ENCODE peak calls at places on chromosomes 13 and 19, in five cellular contexts. E is ELR; D is activated CD4-positive, alpha-beta T cell treated with anti-CD3 and anti-CD28 coated beads for 1 hour; O is effector memory CD4-positive, alpha-beta T cell; X is left cardiac atrium. H is an unnamed sample.

GRCh38 chr19:18306903-18307681 is 15.8 kb downstream of the LSM4 start:
- DNase-seq in X (peak), O (no peak), D (no peak), E (no peak), H (no peak)

GRCh38 chr13:98853791-98854191 is 101.3 kb upstream of the SLC15A1 start:
- DNase-seq in X (no peak), O (no peak), D (no peak), E (no peak), H (no peak)

GRCh38 chr19:46571495-46571894 is 29.6 kb upstream of the CALM3 start:
- DNase-seq in E (peak), O (no peak), D (no peak), X (no peak), H (no peak)

GRCh38 chr19:30556230-30556711 is 184.1 kb downstream of the ZNF536 start:
- DNase-seq in X (no peak), E (no peak), D (no peak), O (no peak), H (no peak)

GRCh38 chr19:35146746-35147466 is 3.9 kb downstream of the FXYD7 start:
- DNase-seq in X (no peak), O (no peak), E (no peak), D (no peak), H (no peak)

GRCh38 chr13:50326746-50327145 is 311.5 kb downstream of the KCNRG start:
- DNase-seq in O (no peak), D (no peak), X (no peak), E (no peak), H (no peak)

GRCh38 chr19:40689339-40690049 is 957 bp downstream of the NUMBL start:
- DNase-seq in X (peak), D (no peak), O (no peak), E (peak), H (no peak)

GRCh38 chr19:18419195-18419698 is at the start of gene SSBP4:
- DNase-seq in X (peak), E (peak), D (peak), O (peak), H (peak)

GRCh38 chr19:1587872-1588271 is 4.8 kb downstream of the MBD3 start:
- DNase-seq in E (no peak), D (no peak), O (no peak), X (no peak), H (no peak)

GRCh38 chr19:18467978-18468377 is 30.0 kb upstream of the ISYNA1 start:
- DNase-seq in E (no peak), X (no peak), O (no peak), D (no peak), H (no peak)

GRCh38 chr13:74715718-74716117 is 581.5 kb upstream of the KLF12 start:
- DNase-seq in O (no peak), D (no peak), X (no peak), E (peak), H (no peak)

GRCh38 chr13:72782717-72783116 is 784 bp downstream of the PIBF1 start:
- DNase-seq in D (no peak), E (peak), X (no peak), O (no peak), H (no peak)

GRCh38 chr19:2140193-2140545 is 11.2 kb downstream of the AP3D1 start:
- DNase-seq in E (no peak), O (no peak), D (no peak), X (no peak), H (no peak)

GRCh38 chr19:18044825-18045304 is 36.9 kb downstream of the ARRDC2 start:
- DNase-seq in D (peak), O (peak), X (peak), E (peak), H (peak)

GRCh38 chr19:10986301-10987127 is 25.7 kb downstream of the SMARCA4 start:
- DNase-seq in X (no peak), O (no peak), D (no peak), E (no peak), H (no peak)

GRCh38 chr13:84430015-84430414 is 547.7 kb upstream of the SLITRK1 start:
- DNase-seq in X (no peak), D (no peak), E (peak), O (no peak), H (no peak)

GRCh38 chr19:28655054-28655453 is 557.9 kb downstream of the UQCRFS1 start:
- DNase-seq in D (no peak), X (no peak), E (no peak), O (no peak), H (no peak)

GRCh38 chr13:81577601-81578000 is 1236.7 kb upstream of the SPRY2 start:
- DNase-seq in O (no peak), X (no peak), D (no peak), E (no peak), H (no peak)

GRCh38 chr19:16207063-16207462 is 9.4 kb downstream of the AP1M1 start:
- DNase-seq in E (no peak), X (no peak), D (no peak), O (no peak), H (no peak)

GRCh38 chr13:110304256-110304655 is 2.7 kb downstream of the COL4A1 start:
- DNase-seq in D (no peak), E (peak), O (no peak), X (no peak), H (no peak)

GRCh38 chr19:14974488-14974887 is 5.2 kb downstream of the SLC1A6 start:
- DNase-seq in X (no peak), E (no peak), D (no peak), O (no peak), H (no peak)

GRCh38 chr19:5489511-5489910 is 34.3 kb downstream of the ZNRF4 start:
- DNase-seq in D (no peak), E (no peak), X (no peak), O (no peak), H (no peak)

GRCh38 chr13:95791084-95791722 is 114.3 kb downstream of the DNAJC3 start:
- DNase-seq in D (no peak), X (no peak), O (no peak), E (no peak), H (no peak)